ENCODE peak calls at places on chromosome 9, in five cellular contexts. P is H1, E is A549, B is K562, N is HepG2. X is an unnamed sample.

GRCh38 chr9:125646222-125647100 is 60.5 kb downstream of the MAPKAP1 start:
- DNase-seq in N (no peak), E (no peak), P (no peak), B (no peak), X (peak; percentile 58)

GRCh38 chr9:124221685-124222084 is 36.1 kb upstream of the NEK6 start:
- DNase-seq in P (no peak), E (no peak), B (no peak), N (no peak), X (no peak)

GRCh38 chr9:5552301-5552700 is 42.0 kb downstream of the PDCD1LG2 start:
- DNase-seq in E (no peak), P (no peak), N (no peak), B (no peak), X (no peak)

GRCh38 chr9:686381-686813 is 155.1 kb upstream of the DMRT1 start:
- DNase-seq in P (no peak), E (no peak), B (no peak), N (no peak), X (peak; percentile 87)

GRCh38 chr9:112546149-112547012 is 59.8 kb downstream of the KIAA1958 start:
- DNase-seq in B (peak; percentile 46), N (no peak), E (no peak), P (no peak), X (no peak)

GRCh38 chr9:121071356-121071755 is 3.4 kb upstream of the CNTRL start:
- DNase-seq in P (no peak), N (no peak), E (no peak), B (no peak), X (no peak)

GRCh38 chr9:124522121-124523098 is 15.2 kb upstream of the NR5A1 start:
- DNase-seq in N (no peak), E (no peak), P (no peak), B (no peak), X (no peak)

GRCh38 chr9:116331241-116331640 is 177.7 kb downstream of the PAPPA start:
- DNase-seq in N (no peak), E (no peak), B (no peak), P (no peak), X (no peak)

GRCh38 chr9:8904971-8905370 is 1105.4 kb upstream of the DMAC1 start:
- DNase-seq in B (no peak), E (no peak), P (no peak), N (no peak), X (no peak)

GRCh38 chr9:14158911-14159310 is 155.0 kb downstream of the NFIB start:
- DNase-seq in P (no peak), E (no peak), N (no peak), B (no peak), X (peak; percentile 54)

GRCh38 chr9:5511476-5511875 is 1.1 kb downstream of the PDCD1LG2 start:
- DNase-seq in B (no peak), N (no peak), P (no peak), E (no peak), X (no peak)

GRCh38 chr9:33297455-33297854 is 7.1 kb downstream of the NFX1 start:
- DNase-seq in N (no peak), P (no peak), B (no peak), E (no peak), X (peak; percentile 40)

GRCh38 chr9:113523421-113524141 is 60.1 kb downstream of the RGS3 start:
- DNase-seq in E (no peak), N (no peak), P (no peak), B (no peak), X (peak; percentile 85)

GRCh38 chr9:125971895-125972729 is 224.9 kb downstream of the PBX3 start:
- DNase-seq in P (no peak), B (no peak), E (no peak), N (no peak), X (no peak)

GRCh38 chr9:83599071-83599470 is 23.9 kb upstream of the IDNK start:
- DNase-seq in E (no peak), P (no peak), N (no peak), B (no peak), X (no peak)

GRCh38 chr9:91844170-91844569 is 105.9 kb downstream of the ROR2 start:
- DNase-seq in N (no peak), B (no peak), P (no peak), E (no peak), X (no peak)

GRCh38 chr9:137705906-137706305 is 87.1 kb downstream of the EHMT1 start:
- DNase-seq in N (no peak), E (no peak), P (no peak), B (peak; percentile 40), X (no peak)

GRCh38 chr9:137700911-137701310 is 82.1 kb downstream of the EHMT1 start:
- DNase-seq in N (no peak), P (no peak), E (no peak), B (no peak), X (no peak)

GRCh38 chr9:137705443-137705863 is 86.6 kb downstream of the EHMT1 start:
- DNase-seq in E (no peak), B (no peak), N (no peak), P (no peak), X (no peak)

GRCh38 chr9:137702615-137703379 is 84.0 kb downstream of the EHMT1 start:
- DNase-seq in P (no peak), N (no peak), E (no peak), B (no peak), X (no peak)

GRCh38 chr9:137703842-137704508 is 85.2 kb downstream of the EHMT1 start:
- DNase-seq in N (no peak), B (no peak), P (no peak), E (no peak), X (no peak)
- TF ChIP-seq POLR2A in N (no peak), B (no peak), P (no peak), E (no peak), X (no peak)

DNA sequence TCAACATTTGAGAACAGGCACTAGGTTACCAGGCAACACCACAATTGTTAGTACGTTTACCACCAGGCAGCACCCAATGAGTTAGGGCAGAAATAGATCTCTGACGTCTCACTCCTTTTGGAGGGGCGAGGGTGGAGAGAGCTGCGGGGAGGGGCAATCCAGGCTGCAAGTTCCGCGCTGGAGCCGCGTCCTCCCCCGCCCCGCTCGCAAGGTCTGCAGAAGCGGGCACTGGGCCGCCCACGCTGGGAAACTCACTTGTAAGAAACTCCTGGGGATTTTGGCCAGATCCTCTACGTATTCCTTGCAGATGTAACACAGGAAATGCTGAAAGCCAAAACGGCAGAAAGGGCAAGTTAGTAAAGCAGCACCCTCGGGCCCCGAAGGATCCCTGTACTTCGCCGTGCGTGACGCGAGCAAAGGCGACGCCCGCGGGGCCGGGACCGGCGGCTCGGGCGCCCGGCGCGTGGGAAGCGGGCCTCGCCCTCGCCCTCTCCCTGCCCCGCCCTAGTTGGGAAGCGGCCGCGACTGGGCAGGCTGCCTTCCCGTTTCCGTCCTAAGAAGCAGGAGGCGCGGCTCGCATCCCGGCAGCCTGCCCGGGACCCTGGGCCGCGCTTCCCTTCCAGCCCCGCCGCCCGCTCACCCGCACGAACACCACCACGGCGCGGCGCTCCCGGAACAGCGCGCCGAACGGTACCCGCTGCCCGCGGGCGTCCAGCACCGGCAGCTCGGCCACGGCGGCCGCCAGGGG is 493 bp downstream of the PRXL2C start:
- DNase-seq in B (peak; percentile 72), N (peak; percentile 41), P (no peak), E (peak; percentile 71), X (peak; percentile 89)
- TF ChIP-seq CTCF in B (peak; percentile 32), N (peak; percentile 40), P (peak; percentile 12), E (peak; percentile 30), X (no peak)

DNA sequence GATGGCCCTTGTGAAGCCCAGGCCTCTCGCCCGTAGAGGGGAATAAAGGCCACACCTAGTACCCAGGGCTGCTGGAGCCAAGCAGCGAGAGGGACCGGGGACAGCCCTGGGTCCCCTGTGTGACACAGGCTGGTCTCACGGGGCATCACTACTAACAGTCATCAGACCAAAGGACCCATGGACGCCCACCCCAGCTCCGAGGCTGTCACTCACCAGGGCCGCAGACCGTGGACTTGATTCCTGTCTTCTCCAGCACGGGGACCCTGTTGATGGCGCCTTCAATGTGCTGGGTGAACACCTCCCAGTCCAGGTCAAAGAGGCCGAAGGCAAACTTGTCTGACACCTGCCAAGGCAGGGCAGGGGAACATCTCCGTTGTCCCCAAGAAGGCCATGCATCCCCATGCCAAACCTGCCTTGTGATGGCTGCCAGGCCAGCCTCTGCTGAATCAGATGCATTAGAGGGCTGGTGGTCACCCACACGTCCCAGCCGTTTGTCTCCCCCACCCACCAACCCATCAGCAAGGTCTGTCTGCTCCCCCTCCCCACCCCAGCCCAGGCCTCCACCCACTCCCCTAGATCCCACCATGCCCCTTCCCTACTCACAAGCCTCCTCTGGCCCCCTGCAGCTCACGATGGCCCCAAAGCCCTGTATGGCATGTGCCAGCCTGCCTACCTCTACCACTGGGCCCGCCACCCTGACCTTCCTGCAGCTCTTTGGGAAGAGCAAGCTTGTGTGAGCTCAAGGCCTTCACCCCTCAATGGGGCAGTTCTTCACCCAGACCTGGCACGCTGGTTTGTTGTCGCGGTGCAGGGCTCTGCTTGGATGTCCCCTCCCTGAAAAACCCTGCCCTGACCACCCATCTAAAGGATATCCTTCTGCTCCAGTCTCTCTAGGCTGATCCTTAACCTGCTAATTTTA is 20.8 kb downstream of the SARDH start:
- DNase-seq in N (no peak), P (no peak), B (no peak), E (no peak), X (no peak)
- TF ChIP-seq JUN in N (no peak), P (no peak), B (no peak), E (no peak), X (no peak)

GRCh38 chr9:89313842-89314241 is 2.8 kb downstream of the CKS2 start:
- DNase-seq in N (no peak), P (no peak), E (no peak), B (no peak), X (no peak)

GRCh38 chr9:89310486-89311345 is at the start of gene CKS2:
- DNase-seq in E (peak; percentile 94), N (peak; percentile 99), P (peak; percentile 100), B (peak; percentile 95), X (peak; percentile 100)

GRCh38 chr9:89312154-89312616 is 1.2 kb downstream of the CKS2 start:
- DNase-seq in E (no peak), B (no peak), P (no peak), N (no peak), X (peak; percentile 59)

GRCh38 chr9:89309608-89310485 is 1.1 kb upstream of the CKS2 start:
- DNase-seq in N (no peak), B (no peak), E (no peak), P (no peak), X (peak; percentile 37)

GRCh38 chr9:89311346-89312153 is 555 bp downstream of the CKS2 start:
- DNase-seq in B (peak; percentile 78), E (no peak), N (no peak), P (no peak), X (peak; percentile 23)
- TF ChIP-seq POLR2A in B (no peak), E (no peak), N (no peak), P (peak; percentile 7), X (no peak)

DNA sequence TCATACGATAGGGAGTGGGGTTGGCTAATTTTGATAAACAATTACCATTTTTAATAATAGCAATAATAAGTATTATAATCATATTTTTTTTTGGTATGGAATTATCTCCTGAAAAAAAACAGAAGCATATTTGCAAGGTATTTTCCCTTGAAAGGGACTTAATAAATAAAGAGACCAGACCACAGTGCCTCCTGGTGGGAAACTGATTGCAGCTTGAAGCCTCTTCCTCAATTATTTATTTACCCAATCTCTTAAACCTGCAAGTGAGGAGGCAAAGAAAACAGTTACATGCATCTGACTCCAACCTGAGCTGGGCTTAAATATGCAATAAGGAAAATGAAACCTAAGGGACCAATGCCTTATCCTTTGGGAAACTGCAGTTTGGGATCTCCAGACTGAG is 388.1 kb upstream of the ACO1 start:
- DNase-seq in P (no peak), E (no peak), B (no peak), N (peak; percentile 15), X (no peak)
- TF ChIP-seq CTCF in P (peak; percentile 32), E (no peak), B (no peak), N (no peak), X (no peak)

X was measured in endothelial cell of umbilical vein.